ENCODE peak calls at places on chromosomes 5 and 9, in seven cellular contexts. One of them, this sample, is unnamed.

GRCh38 chr5:61964199-61964598 is 341.8 kb upstream of the KIF2A start:
- DNase-seq in effector CD4-positive, alpha-beta T cell: no peak
- DNase-seq in Panc1: no peak
- DNase-seq in esophagus muscularis mucosa: no peak
- DNase-seq in fibroblast of lung: peak
- DNase-seq in aorta: no peak
- DNase-seq in stimulated activated CD8-positive, alpha-beta memory T cell treated with anti-CD3 and anti-CD28 coated beads, Interleukin-15, amount 100 ng/mL, for 24 hours: no peak
- DNase-seq in this sample: no peak

GRCh38 chr9:37229882-37230482 is 109.6 kb downstream of the ZCCHC7 start:
- DNase-seq in aorta: no peak
- DNase-seq in effector CD4-positive, alpha-beta T cell: no peak
- DNase-seq in fibroblast of lung: peak
- DNase-seq in esophagus muscularis mucosa: no peak
- DNase-seq in Panc1: peak
- DNase-seq in stimulated activated CD8-positive, alpha-beta memory T cell treated with anti-CD3 and anti-CD28 coated beads, Interleukin-15, amount 100 ng/mL, for 24 hours: no peak
- DNase-seq in this sample: no peak

GRCh38 chr5:170591055-170591454 is 87.2 kb downstream of the KCNIP1 start:
- DNase-seq in aorta: no peak
- DNase-seq in fibroblast of lung: no peak
- DNase-seq in effector CD4-positive, alpha-beta T cell: no peak
- DNase-seq in Panc1: no peak
- DNase-seq in esophagus muscularis mucosa: no peak
- DNase-seq in stimulated activated CD8-positive, alpha-beta memory T cell treated with anti-CD3 and anti-CD28 coated beads, Interleukin-15, amount 100 ng/mL, for 24 hours: no peak
- DNase-seq in this sample: no peak

GRCh38 chr5:129803403-129803802 is 55.5 kb downstream of the MINAR2 start:
- DNase-seq in fibroblast of lung: no peak
- DNase-seq in Panc1: no peak
- DNase-seq in aorta: no peak
- DNase-seq in stimulated activated CD8-positive, alpha-beta memory T cell treated with anti-CD3 and anti-CD28 coated beads, Interleukin-15, amount 100 ng/mL, for 24 hours: no peak
- DNase-seq in effector CD4-positive, alpha-beta T cell: no peak
- DNase-seq in esophagus muscularis mucosa: peak
- DNase-seq in this sample: no peak

GRCh38 chr9:116756995-116757394 is 69.9 kb downstream of the TRIM32 start:
- DNase-seq in fibroblast of lung: no peak
- DNase-seq in aorta: no peak
- DNase-seq in esophagus muscularis mucosa: no peak
- DNase-seq in effector CD4-positive, alpha-beta T cell: no peak
- DNase-seq in stimulated activated CD8-positive, alpha-beta memory T cell treated with anti-CD3 and anti-CD28 coated beads, Interleukin-15, amount 100 ng/mL, for 24 hours: no peak
- DNase-seq in Panc1: no peak
- DNase-seq in this sample: no peak

GRCh38 chr5:31854181-31854624 is 215.3 kb downstream of the PDZD2 start:
- DNase-seq in aorta: no peak
- DNase-seq in esophagus muscularis mucosa: no peak
- DNase-seq in fibroblast of lung: peak
- DNase-seq in stimulated activated CD8-positive, alpha-beta memory T cell treated with anti-CD3 and anti-CD28 coated beads, Interleukin-15, amount 100 ng/mL, for 24 hours: no peak
- DNase-seq in effector CD4-positive, alpha-beta T cell: no peak
- DNase-seq in Panc1: no peak
- DNase-seq in this sample: no peak

GRCh38 chr5:36777105-36777757 is 99.3 kb upstream of the NIPBL start:
- DNase-seq in aorta: no peak
- DNase-seq in stimulated activated CD8-positive, alpha-beta memory T cell treated with anti-CD3 and anti-CD28 coated beads, Interleukin-15, amount 100 ng/mL, for 24 hours: no peak
- DNase-seq in esophagus muscularis mucosa: no peak
- DNase-seq in fibroblast of lung: peak
- DNase-seq in Panc1: no peak
- DNase-seq in effector CD4-positive, alpha-beta T cell: no peak
- DNase-seq in this sample: no peak

GRCh38 chr5:181223729-181224389 is 778 bp downstream of the TRIM41 start:
- DNase-seq in Panc1: no peak
- DNase-seq in esophagus muscularis mucosa: no peak
- DNase-seq in effector CD4-positive, alpha-beta T cell: peak
- DNase-seq in aorta: peak
- DNase-seq in fibroblast of lung: peak
- DNase-seq in stimulated activated CD8-positive, alpha-beta memory T cell treated with anti-CD3 and anti-CD28 coated beads, Interleukin-15, amount 100 ng/mL, for 24 hours: no peak
- DNase-seq in this sample: no peak

This sample was measured in GOT3.